ENCODE peak calls at places on chromosomes 5 and 9, in five cellular contexts. Y, U, K, I and R are unnamed samples.

GRCh38 chr9:104279535-104280215 is 185.6 kb downstream of the SMC2 start:
- DNase-seq in Y (no peak), U (peak), K (no peak), I (no peak), R (peak)

GRCh38 chr9:112081918-112082729 is 93.0 kb downstream of the SUSD1 start:
- DNase-seq in Y (no peak), U (no peak), K (no peak), I (no peak), R (no peak)

GRCh38 chr9:18473551-18474279 is at the start of gene ADAMTSL1:
- DNase-seq in Y (no peak), U (peak), K (no peak), I (no peak), R (peak)

GRCh38 chr9:21836437-21837161 is 34.2 kb downstream of the MTAP start:
- DNase-seq in Y (no peak), U (peak), K (peak), I (peak), R (peak)

GRCh38 chr5:181204561-181205401 is at the start of gene TRIM7:
- DNase-seq in Y (no peak), U (no peak), K (no peak), I (no peak), R (peak)

GRCh38 chr9:2039294-2040180 is 24.4 kb downstream of the SMARCA2 start:
- DNase-seq in Y (no peak), U (no peak), K (no peak), I (no peak), R (no peak)

GRCh38 chr5:169433221-169433651 is 132.3 kb upstream of the SLIT3 start:
- DNase-seq in Y (no peak), U (no peak), K (no peak), I (no peak), R (no peak)

GRCh38 chr9:93267681-93268505 is 84.0 kb downstream of the WNK2 start:
- DNase-seq in Y (no peak), U (no peak), K (no peak), I (no peak), R (no peak)

GRCh38 chr9:137095664-137096517 is 9.1 kb downstream of the MAN1B1 start:
- DNase-seq in Y (no peak), U (no peak), K (no peak), I (no peak), R (no peak)

GRCh38 chr5:90406466-90406865 is 3.1 kb downstream of the CETN3 start:
- DNase-seq in Y (no peak), U (peak), K (no peak), I (no peak), R (no peak)

GRCh38 chr5:179158556-179158955 is 98.4 kb downstream of the ZNF354C start:
- DNase-seq in Y (no peak), U (no peak), K (no peak), I (no peak), R (no peak)

GRCh38 chr5:123943136-123943535 is 431.2 kb downstream of the CSNK1G3 start:
- DNase-seq in Y (no peak), U (no peak), K (no peak), I (no peak), R (no peak)

GRCh38 chr9:36729902-36730301 is 157.2 kb downstream of the MELK start:
- DNase-seq in Y (no peak), U (peak), K (no peak), I (no peak), R (peak)

GRCh38 chr9:26863074-26863473 is 29.5 kb downstream of the CAAP1 start:
- DNase-seq in Y (no peak), U (peak), K (no peak), I (no peak), R (peak)

GRCh38 chr9:113950195-113951031 is 74.3 kb downstream of the ZNF618 start:
- DNase-seq in Y (no peak), U (no peak), K (no peak), I (no peak), R (no peak)

GRCh38 chr5:14036947-14037346 is 92.5 kb upstream of the DNAH5 start:
- DNase-seq in Y (peak), U (peak), K (no peak), I (no peak), R (peak)

GRCh38 chr9:137612741-137613142 is 6.1 kb upstream of the EHMT1 start:
- DNase-seq in Y (no peak), U (no peak), K (no peak), I (no peak), R (no peak)

GRCh38 chr5:95959964-95960801 is 1.5 kb downstream of the ELL2 start:
- DNase-seq in Y (peak), U (peak), K (no peak), I (no peak), R (peak)

GRCh38 chr9:13459071-13459470 is 179.6 kb upstream of the MPDZ start:
- DNase-seq in Y (no peak), U (no peak), K (no peak), I (no peak), R (no peak)

GRCh38 chr5:129110742-129111141 is 16.2 kb downstream of the ISOC1 start:
- DNase-seq in Y (no peak), U (no peak), K (no peak), I (no peak), R (peak)

GRCh38 chr5:31854625-31855526 is 215.9 kb downstream of the PDZD2 start:
- DNase-seq in Y (no peak), U (peak), K (no peak), I (no peak), R (no peak)

GRCh38 chr5:17619353-17619752 is 9.2 kb downstream of the TAF11L12 start:
- DNase-seq in Y (no peak), U (no peak), K (no peak), I (no peak), R (no peak)

GRCh38 chr5:17625686-17626085 is 6.2 kb upstream of the TAF11L13 start:
- DNase-seq in Y (no peak), U (no peak), K (no peak), I (no peak), R (no peak)

GRCh38 chr5:17614872-17615605 is 4.8 kb downstream of the TAF11L12 start:
- DNase-seq in Y (no peak), U (no peak), K (no peak), I (no peak), R (no peak)

GRCh38 chr5:17620627-17621026 is 10.4 kb downstream of the TAF11L12 start:
- DNase-seq in Y (no peak), U (no peak), K (no peak), I (no peak), R (no peak)
- TF ChIP-seq CTCF in Y (peak), U (no peak), K (no peak), I (no peak), R (no peak)

GRCh38 chr5:151718653-151719052 is 31.9 kb upstream of the SPARC start:
- DNase-seq in Y (no peak), U (peak), K (no peak), I (peak), R (peak)
- H3K4me3 ChIP-seq in Y (no peak), U (no peak), K (no peak), I (no peak), R (no peak)

GRCh38 chr5:172845190-172845975 is 11.3 kb downstream of the ERGIC1 start:
- DNase-seq in Y (no peak), U (no peak), K (no peak), I (no peak), R (no peak)
- TF ChIP-seq CTCF in Y (no peak), U (peak), K (no peak), I (no peak), R (peak)

DNA sequence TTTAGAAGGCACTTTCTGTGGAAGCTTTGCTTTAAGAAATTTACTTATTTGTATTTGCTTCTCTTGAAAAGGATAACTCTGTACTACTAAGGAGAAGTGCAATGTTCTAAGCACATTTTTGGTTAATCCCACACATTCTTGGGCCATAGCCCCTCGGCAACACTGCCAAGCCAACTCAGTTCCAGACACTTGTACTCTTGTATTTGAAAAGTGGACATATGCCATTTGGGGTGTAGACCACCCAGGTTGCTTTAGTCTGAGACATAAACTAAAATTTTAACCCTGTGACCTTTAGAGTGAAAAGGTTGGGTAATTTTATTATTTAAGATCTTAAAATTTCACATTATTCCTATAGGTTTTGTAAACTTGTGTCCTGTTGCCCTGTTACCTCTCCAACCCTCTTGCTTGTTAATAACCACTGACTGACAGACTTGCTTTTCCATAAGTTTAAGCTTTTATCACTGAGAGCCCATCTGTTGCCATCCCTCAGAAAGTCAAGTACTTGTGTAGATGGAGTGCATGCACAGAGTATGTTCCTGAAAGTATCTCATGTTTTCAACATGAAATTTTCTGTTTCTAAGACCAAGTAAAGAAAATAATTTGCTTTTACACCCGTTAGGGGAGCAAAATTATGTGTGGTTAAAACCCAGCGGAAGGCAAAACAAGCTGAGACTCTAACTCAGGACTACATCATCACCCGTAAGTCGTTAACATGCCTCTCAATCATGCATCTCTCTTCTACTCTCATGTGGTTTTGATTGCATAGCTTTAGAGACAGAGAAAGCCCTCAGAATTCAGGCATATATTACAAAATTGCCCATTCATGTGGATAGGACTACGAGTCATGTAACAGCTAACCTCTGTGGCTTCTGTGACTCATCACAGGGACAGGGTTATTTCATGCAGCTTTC is 117.3 kb downstream of the GDNF start:
- DNase-seq in Y (peak), U (peak), K (peak), I (peak), R (peak)
- H3K4me3 ChIP-seq in Y (no peak), U (no peak), K (no peak), I (no peak), R (no peak)

GRCh38 chr5:1672396-1672795 is 127.2 kb downstream of the MRPL36 start:
- DNase-seq in Y (no peak), U (no peak), K (no peak), I (no peak), R (no peak)
- TF ChIP-seq CTCF in Y (no peak), U (peak), K (no peak), I (no peak), R (no peak)

GRCh38 chr5:134566741-134567221 is 41.3 kb downstream of the JADE2 start:
- DNase-seq in Y (no peak), U (no peak), K (no peak), I (no peak), R (no peak)
- H3K4me3 ChIP-seq in Y (no peak), U (no peak), K (no peak), I (no peak), R (no peak)

DNA sequence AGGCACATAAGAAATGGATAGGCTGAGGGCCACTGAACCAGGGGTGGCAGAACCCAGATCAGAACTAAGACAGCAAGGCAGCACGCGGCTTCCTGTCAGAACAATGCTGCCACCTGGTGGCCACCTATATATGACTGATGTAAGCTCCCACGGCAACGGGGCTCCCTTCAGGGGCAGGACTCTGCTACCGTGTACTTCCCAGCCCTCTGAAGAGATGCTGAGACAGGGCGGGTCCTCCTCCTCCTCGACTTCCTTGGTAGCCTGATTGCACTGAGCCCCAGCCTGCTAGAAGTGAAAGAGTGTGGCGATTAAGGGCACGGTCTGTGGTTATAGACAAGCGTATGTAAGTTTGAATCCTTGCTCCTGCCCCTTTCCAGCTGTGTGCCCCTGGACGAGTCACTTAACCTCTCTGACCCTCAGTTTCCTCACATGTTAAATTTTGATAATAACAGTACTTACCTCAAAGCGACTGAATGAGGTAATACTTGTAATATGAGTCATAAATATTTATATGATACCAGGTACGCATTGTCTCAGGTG is 13.3 kb downstream of the RPS14 start:
- DNase-seq in Y (peak), U (peak), K (peak), I (peak), R (peak)
- TF ChIP-seq CTCF in Y (peak), U (peak), K (peak), I (peak), R (peak)

GRCh38 chr9:76466299-76466605 is 7.3 kb downstream of the GCNT1 start:
- DNase-seq in Y (no peak), U (no peak), K (no peak), I (no peak), R (no peak)
- H3K4me3 ChIP-seq in Y (no peak), U (no peak), K (no peak), I (no peak), R (no peak)

DNA sequence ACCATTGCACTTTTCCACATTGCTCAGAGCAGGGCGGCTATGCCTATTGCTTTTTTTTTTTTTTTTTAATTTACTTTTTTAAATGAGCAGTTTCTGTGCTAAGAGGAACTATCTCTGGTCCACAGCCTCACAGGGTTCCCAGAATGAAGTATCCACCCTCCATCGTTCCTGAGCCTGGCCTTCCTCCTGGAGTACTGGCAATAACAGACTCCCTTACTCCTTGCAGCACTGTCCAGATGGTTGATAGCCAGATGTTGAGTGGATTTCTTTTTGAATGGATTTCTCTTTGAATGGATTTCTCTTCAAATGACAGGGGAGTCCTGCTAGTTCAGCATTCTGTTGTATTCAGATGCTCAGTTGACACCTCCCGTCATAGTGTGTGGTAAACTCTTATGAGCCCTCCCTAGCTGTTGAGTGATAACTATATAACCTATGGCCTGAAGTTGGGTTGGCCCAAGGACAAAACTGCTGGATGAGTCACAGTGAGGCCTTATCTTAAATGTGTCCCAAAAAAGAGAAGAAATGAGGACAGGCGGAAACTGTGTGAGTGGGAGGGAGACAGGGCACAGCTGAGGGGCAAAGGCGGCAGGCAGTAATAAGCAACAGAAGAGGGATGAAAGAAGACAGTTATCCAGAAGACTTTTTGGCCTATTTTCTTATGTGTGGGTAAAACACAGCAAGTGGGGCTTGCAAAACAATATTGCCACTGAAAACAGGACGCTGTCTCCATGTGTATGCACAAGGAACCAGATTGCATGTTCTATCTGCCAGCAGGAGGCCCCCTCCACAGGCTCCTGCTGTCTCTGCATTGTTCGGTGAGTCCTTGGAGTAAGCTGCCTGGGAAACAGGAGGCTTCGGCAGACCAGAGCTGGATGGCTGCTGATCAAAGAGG is 209.5 kb upstream of the S1PR3 start:
- DNase-seq in Y (no peak), U (peak), K (no peak), I (no peak), R (peak)
- TF ChIP-seq CTCF in Y (no peak), U (peak), K (no peak), I (no peak), R (peak)

DNA sequence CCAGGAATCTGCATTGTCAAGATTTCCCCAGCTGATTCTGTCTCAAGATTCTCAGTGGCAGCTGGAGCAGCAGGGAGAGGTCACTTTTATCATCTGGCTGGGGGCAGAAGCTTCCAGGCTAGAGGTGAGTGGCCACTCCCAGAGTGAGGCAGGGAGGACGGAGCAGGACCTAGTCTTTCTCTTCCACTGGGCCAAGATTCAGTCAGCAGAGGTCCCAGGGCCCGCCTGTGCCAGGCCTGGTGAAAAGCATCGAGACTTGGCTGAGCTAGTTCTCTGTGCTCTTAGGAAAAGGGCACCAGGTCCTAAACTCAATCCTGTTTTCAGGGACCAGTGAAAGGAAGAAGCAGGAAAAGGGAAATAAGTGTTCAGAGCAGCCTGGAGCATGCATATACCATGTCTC is 46.6 kb downstream of the IRX1 start:
- DNase-seq in Y (no peak), U (no peak), K (no peak), I (no peak), R (no peak)
- H3K4me3 ChIP-seq in Y (no peak), U (no peak), K (no peak), I (no peak), R (no peak)